ENCODE peak calls at places on chromosomes 7 and 10, in five cellular contexts. Z is uterus, P is brain microvascular endothelial cell, X is BJ, Q is tibial nerve. H is an unnamed sample.

GRCh38 chr10:133475821-133476640 is 22.3 kb downstream of the SCART1 start:
- DNase-seq in Z (no peak), P (no peak), X (no peak), Q (no peak), H (peak; percentile 13)

GRCh38 chr10:130206216-130206737 is 70.1 kb downstream of the GLRX3 start:
- DNase-seq in Z (no peak), P (no peak), X (no peak), Q (no peak), H (no peak)

GRCh38 chr7:140902305-140902953 is 22.3 kb downstream of the BRAF start:
- DNase-seq in Z (no peak), P (no peak), X (no peak), Q (no peak), H (no peak)

GRCh38 chr7:44566680-44567079 is 7.0 kb downstream of the DDX56 start:
- DNase-seq in Z (no peak), P (no peak), X (no peak), Q (no peak), H (peak; percentile 8)

GRCh38 chr10:124737221-124737620 is 7.0 kb downstream of the FAM53B start:
- DNase-seq in Z (peak; percentile 32), P (no peak), X (no peak), Q (no peak), H (no peak)

GRCh38 chr7:29754874-29755490 is 51.3 kb upstream of the WIPF3 start:
- DNase-seq in Z (no peak), P (no peak), X (no peak), Q (no peak), H (no peak)

GRCh38 chr7:148914208-148914777 is 30.2 kb upstream of the EZH2 start:
- DNase-seq in Z (no peak), P (peak; percentile 69), X (no peak), Q (no peak), H (no peak)

GRCh38 chr7:28433604-28434254 is 21.4 kb downstream of the CREB5 start:
- DNase-seq in Z (peak; percentile 50), P (peak; percentile 92), X (no peak), Q (no peak), H (peak; percentile 37)

GRCh38 chr7:90824386-90825307 is 228.5 kb downstream of the CDK14 start:
- DNase-seq in Z (no peak), P (peak; percentile 77), X (peak; percentile 41), Q (no peak), H (no peak)

GRCh38 chr7:19024261-19024660 is 93.2 kb downstream of the TWIST1 start:
- DNase-seq in Z (no peak), P (peak; percentile 75), X (peak; percentile 56), Q (no peak), H (no peak)

GRCh38 chr7:139602143-139602722 is 78.7 kb downstream of the CLEC2L start:
- DNase-seq in Z (no peak), P (peak; percentile 24), X (no peak), Q (no peak), H (peak; percentile 66)

GRCh38 chr10:23512355-23513058 is 73.6 kb downstream of the OTUD1 start:
- DNase-seq in Z (no peak), P (peak; percentile 57), X (no peak), Q (no peak), H (no peak)

GRCh38 chr10:43043342-43043772 is 33.5 kb upstream of the RET start:
- DNase-seq in Z (peak; percentile 3), P (no peak), X (no peak), Q (no peak), H (peak; percentile 31)

GRCh38 chr10:129662386-129662785 is 195.3 kb downstream of the MGMT start:
- DNase-seq in Z (no peak), P (no peak), X (no peak), Q (no peak), H (no peak)

GRCh38 chr10:79449181-79450146 is 4.0 kb upstream of the ZCCHC24 start:
- DNase-seq in Z (no peak), P (no peak), X (no peak), Q (no peak), H (no peak)

GRCh38 chr7:117762055-117762454 is 111.2 kb downstream of the CTTNBP2 start:
- DNase-seq in Z (no peak), P (no peak), X (no peak), Q (no peak), H (no peak)

DNA sequence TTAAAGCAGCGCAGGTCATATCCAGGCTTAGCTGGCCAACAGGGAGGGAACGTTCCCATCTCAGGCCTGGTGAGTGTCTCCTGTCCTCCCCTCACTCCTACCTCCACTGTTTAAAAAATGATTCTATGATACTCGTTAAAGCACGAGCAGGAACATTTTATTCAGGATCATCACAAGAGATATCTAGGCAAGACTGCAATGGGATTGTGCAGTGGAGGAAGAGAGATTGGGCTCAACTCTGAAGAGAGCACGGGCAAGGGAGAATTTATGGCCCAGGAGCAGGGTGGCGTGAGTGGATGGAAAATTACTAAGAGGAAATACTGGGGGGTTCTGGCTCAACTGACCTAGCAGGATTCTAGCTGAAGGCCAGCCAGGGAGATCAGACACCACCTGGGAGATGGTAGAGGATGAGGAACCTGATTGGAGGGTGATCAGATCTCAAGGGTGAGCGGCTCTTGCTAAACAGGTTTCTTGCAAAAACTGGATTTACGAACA is 9.0 kb upstream of the HSPB1 start:
- DNase-seq in Z (peak; percentile 87), P (no peak), X (no peak), Q (no peak), H (no peak)
- H3K4me3 ChIP-seq in Z (no peak overlapping the region), P (no peak overlapping the region), X (no peak overlapping the region), Q (no peak overlapping the region), H (no peak overlapping the region)

GRCh38 chr10:86438091-86438749 is 71.6 kb upstream of the GRID1 start:
- DNase-seq in Z (no peak), P (no peak), X (no peak), Q (no peak), H (no peak)
- H3K36me3 ChIP-seq in Z (no peaks in the 10 kb centered on the region), P (peaks cover 30% of the 10 kb centered on the region), X (peaks cover 9% of the 10 kb centered on the region), Q (no peaks in the 10 kb centered on the region), H (peaks cover 15% of the 10 kb centered on the region)

GRCh38 chr7:93054975-93055374 is 62.8 kb downstream of the SAMD9 start:
- DNase-seq in Z (no peak), P (no peak), X (no peak), Q (no peak), H (no peak)

GRCh38 chr7:93051660-93052059 is 66.1 kb downstream of the SAMD9 start:
- DNase-seq in Z (no peak), P (no peak), X (no peak), Q (no peak), H (no peak)

GRCh38 chr7:93055543-93056107 is 62.2 kb downstream of the SAMD9 start:
- DNase-seq in Z (no peak), P (peak; percentile 11), X (no peak), Q (no peak), H (peak; percentile 59)

GRCh38 chr7:93053209-93053945 is 64.4 kb downstream of the SAMD9 start:
- DNase-seq in Z (no peak), P (no peak), X (no peak), Q (no peak), H (no peak)

DNA sequence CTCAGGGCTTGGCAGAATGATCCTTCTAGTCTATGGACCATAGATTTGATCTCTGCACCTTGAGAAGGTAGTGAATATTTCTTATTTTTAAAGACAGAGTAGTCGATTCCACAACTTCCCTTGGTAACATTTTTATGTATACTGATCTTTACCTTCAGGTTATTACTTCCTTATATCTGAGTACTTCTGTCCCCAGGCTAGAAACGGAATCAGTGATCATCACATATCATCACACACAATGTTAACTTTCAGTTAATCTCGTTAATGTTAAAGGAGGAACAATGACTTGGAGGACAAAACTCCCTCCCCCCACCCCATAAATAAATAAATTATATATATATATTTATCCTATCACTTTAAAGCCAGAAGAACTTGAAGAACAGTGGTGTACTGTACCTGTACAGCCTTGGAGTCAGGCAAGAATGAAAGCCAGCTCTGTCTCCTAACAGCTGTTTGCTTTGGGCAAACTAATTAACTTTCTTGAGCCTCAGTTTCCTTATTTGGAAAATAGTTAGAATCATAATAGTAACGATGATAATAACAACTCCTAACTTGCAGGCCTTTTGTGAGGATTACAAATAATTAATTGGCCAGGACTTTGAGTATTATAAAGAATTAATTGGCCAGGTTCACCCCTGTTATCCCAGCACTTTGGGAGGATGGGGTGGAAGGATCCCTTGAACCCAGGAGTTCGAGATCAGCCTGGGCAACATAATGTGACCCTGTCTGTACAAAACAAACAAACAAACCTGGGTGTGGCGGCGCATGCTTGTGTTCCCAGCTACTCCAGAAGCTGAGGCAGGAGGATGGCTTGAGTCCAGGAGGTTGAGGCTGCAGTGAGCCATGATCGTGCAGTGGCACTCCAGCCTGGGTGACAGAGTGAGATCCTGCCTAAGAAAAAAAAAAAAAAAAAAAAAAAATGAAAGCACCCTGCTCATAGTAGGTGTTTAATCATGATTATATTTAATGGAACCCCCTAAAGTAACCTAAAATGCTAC is 63.5 kb downstream of the SAMD9 start:
- DNase-seq in Z (no peak), P (no peak), X (no peak), Q (no peak), H (no peak)
- H3K27me3 ChIP-seq in Z (no peaks in the 10 kb centered on the region), P (no peaks in the 10 kb centered on the region), X (no peaks in the 10 kb centered on the region), Q (no peaks in the 10 kb centered on the region), H (no peaks in the 10 kb centered on the region)

GRCh38 chr10:101843032-101843991 is at the start of gene KCNIP2:
- DNase-seq in Z (no peak), P (no peak), X (no peak), Q (no peak), H (peak; percentile 97)
- H3K4me3 ChIP-seq in Z (no peak within 1 kb of the TSS), P (peak within 1 kb of the TSS; percentile 24), X (no peak within 1 kb of the TSS), Q (peak within 1 kb of the TSS; percentile 1), H (peak within 1 kb of the TSS; percentile 55)

GRCh38 chr10:26662864-26663263 is 34.6 kb upstream of the PDSS1 start:
- DNase-seq in Z (no peak), P (no peak), X (no peak), Q (no peak), H (no peak)

DNA sequence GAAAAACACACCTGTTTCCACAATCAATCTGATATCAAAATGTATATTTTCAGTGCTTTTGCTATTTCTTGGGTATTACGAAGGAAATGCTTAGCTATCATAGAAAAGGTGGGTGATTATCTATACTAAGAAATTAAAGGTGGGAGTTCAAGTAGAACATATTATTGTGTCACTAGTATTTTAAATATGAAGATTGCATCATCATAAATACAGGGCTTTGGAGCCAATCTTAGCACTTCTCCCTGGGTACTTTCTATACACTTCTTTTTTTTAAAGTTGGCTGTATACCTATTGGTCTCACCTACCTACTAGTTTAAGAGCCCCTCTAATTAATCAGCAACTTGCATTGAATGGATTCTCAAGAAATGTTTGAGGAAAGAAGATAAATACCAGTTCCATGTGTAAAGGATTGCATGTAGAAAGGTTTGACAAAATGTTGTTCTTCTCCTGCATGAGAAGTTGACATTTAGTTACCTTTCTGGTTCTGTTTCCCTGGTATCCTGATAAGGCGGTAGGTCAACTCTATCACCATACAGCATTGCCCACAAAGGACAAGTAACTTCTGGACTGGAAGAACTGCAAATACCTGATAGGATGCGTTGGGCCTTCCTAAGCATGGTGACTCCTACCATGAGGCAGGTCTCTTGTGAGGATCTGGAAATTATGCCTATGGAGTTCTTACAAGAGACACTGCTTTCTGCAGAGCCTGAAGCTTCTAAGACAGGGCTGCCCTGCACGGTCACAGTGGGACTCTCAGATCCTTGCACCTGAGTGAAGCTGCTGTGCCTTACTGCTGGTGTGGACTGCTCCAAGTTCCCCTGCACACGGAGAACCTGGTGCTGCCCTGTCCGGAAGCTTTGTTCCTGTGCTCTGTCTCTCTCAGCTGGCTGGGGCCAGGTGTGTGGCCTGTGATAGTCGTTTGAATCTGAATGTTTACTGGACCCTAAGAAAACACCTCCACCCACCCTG is 32.1 kb upstream of the PDSS1 start:
- DNase-seq in Z (no peak), P (no peak), X (no peak), Q (no peak), H (no peak)
- H3K36me3 ChIP-seq in Z (no peaks in the 10 kb centered on the region), P (no peaks in the 10 kb centered on the region), X (no peaks in the 10 kb centered on the region), Q (no peaks in the 10 kb centered on the region), H (no peaks in the 10 kb centered on the region)